ENCODE peak calls at places on chromosome 9, in nine cellular contexts. O is AG10803, Z is fibroblast of the aortic adventitia, J is Peyer's patch, T is body of pancreas, P is adrenal gland, A is pancreas, F is fibroblast of pulmonary artery, K is psoas muscle. G is an unnamed sample.

GRCh38 chr9:5578698-5579085 is 50.2 kb upstream of the RIC1 start:
- DNase-seq in F (no peak), P (no peak), K (no peak), T (no peak), A (no peak), Z (no peak), J (no peak), O (no peak), G (no peak)

GRCh38 chr9:128121924-128122808 is 5.4 kb downstream of the PTGES2 start:
- DNase-seq in O (no peak), F (no peak), J (peak; percentile 42), A (peak; percentile 55), T (no peak), Z (no peak), K (peak; percentile 46), P (no peak), G (no peak)

GRCh38 chr9:114110180-114110579 is 11.1 kb upstream of the KIF12 start:
- DNase-seq in P (no peak), Z (peak; percentile 72), J (no peak), A (no peak), O (peak; percentile 91), K (no peak), F (peak; percentile 67), T (no peak), G (peak; percentile 88)

GRCh38 chr9:97526895-97527575 is 25.6 kb downstream of the TMOD1 start:
- DNase-seq in P (peak; percentile 50), O (no peak), F (no peak), Z (no peak), A (no peak), T (no peak), J (no peak), K (no peak), G (no peak)

GRCh38 chr9:98491778-98492177 is 217.0 kb downstream of the GABBR2 start:
- DNase-seq in Z (peak; percentile 73), P (peak; percentile 18), T (no peak), J (no peak), O (peak; percentile 76), A (no peak), F (peak; percentile 70), K (no peak), G (peak; percentile 61)

GRCh38 chr9:93903886-93904648 is 51.1 kb downstream of the BARX1 start:
- DNase-seq in P (no peak), O (no peak), A (peak; percentile 46), K (peak; percentile 13), T (no peak), J (peak; percentile 18), F (no peak), Z (no peak), G (no peak)

GRCh38 chr9:98536542-98537173 is 172.1 kb downstream of the GABBR2 start:
- DNase-seq in Z (no peak), P (no peak), T (peak; percentile 49), J (no peak), F (no peak), K (no peak), A (no peak), O (no peak), G (no peak)

GRCh38 chr9:113863345-113863744 is 12.8 kb upstream of the ZNF618 start:
- DNase-seq in P (no peak), A (no peak), T (no peak), K (no peak), F (no peak), Z (no peak), J (no peak), O (no peak), G (no peak)

GRCh38 chr9:93306081-93306480 is 122.1 kb downstream of the WNK2 start:
- DNase-seq in A (no peak), Z (no peak), T (no peak), P (no peak), K (no peak), O (no peak), J (no peak), F (no peak), G (no peak)

GRCh38 chr9:120886490-120886967 is 9.5 kb upstream of the PHF19 start:
- DNase-seq in O (peak; percentile 80), A (no peak), P (no peak), Z (peak; percentile 91), K (peak; percentile 76), J (no peak), T (no peak), F (no peak), G (peak; percentile 93)

GRCh38 chr9:79266986-79267385 is 304.8 kb upstream of the TLE4 start:
- DNase-seq in F (no peak), O (peak; percentile 15), T (no peak), P (no peak), Z (no peak), J (no peak), A (no peak), K (no peak), G (no peak)

GRCh38 chr9:79264511-79265448 is 307.0 kb upstream of the TLE4 start:
- DNase-seq in A (no peak), O (peak; percentile 62), J (no peak), K (no peak), Z (no peak), T (no peak), F (no peak), P (no peak), G (no peak)

GRCh38 chr9:79263666-79264460 is 307.9 kb upstream of the TLE4 start:
- DNase-seq in F (no peak), Z (peak; percentile 1), J (no peak), P (peak; percentile 55), O (peak; percentile 65), K (no peak), A (no peak), T (peak; percentile 28), G (no peak)
- H3K4me3 ChIP-seq in F (no peak overlapping the region), Z (no peak overlapping the region), J (no peak overlapping the region), P (no peak overlapping the region), O (no peak overlapping the region), K (no peak overlapping the region), A (no peak overlapping the region), T (no peak overlapping the region), G (no peak overlapping the region)

GRCh38 chr9:130173462-130173876 is 1.3 kb downstream of the NCS1 start:
- DNase-seq in F (peak; percentile 22), J (no peak), P (no peak), T (no peak), K (no peak), O (no peak), A (no peak), Z (no peak), G (peak; percentile 25)
- TF ChIP-seq CTCF in F (no peak), J (no peak), P (no peak), T (no peak), K (no peak), O (no peak), A (no peak), Z (no peak), G (no peak)

GRCh38 chr9:83625120-83625710 is 2.3 kb downstream of the IDNK start:
- DNase-seq in A (no peak), P (no peak), T (no peak), F (no peak), Z (no peak), O (no peak), J (no peak), K (no peak), G (peak; percentile 23)

GRCh38 chr9:83622433-83622813 is 520 bp upstream of the IDNK start:
- DNase-seq in J (no peak), Z (no peak), A (peak; percentile 57), O (no peak), F (no peak), P (no peak), T (no peak), K (no peak), G (no peak)

GRCh38 chr9:83620841-83621636 is 1.9 kb upstream of the IDNK start:
- DNase-seq in K (no peak), T (peak; percentile 63), A (peak; percentile 61), P (peak; percentile 72), O (peak; percentile 48), J (peak; percentile 65), F (peak; percentile 69), Z (peak; percentile 66), G (peak; percentile 59)

GRCh38 chr9:83623634-83623991 is 670 bp downstream of the IDNK start:
- DNase-seq in J (no peak), T (no peak), F (no peak), P (no peak), K (no peak), Z (peak; percentile 38), O (no peak), A (no peak), G (no peak)

GRCh38 chr9:83622814-83623633 is at the start of gene IDNK:
- DNase-seq in A (peak; percentile 84), Z (peak; percentile 50), F (peak; percentile 36), P (peak; percentile 72), K (peak; percentile 77), T (peak; percentile 71), O (peak; percentile 50), J (peak; percentile 87), G (peak; percentile 49)
- H3K4me3 ChIP-seq in A (peak within 1 kb of the TSS; percentile 81), Z (peak within 1 kb of the TSS; percentile 71), F (peak within 1 kb of the TSS; percentile 68), P (peak within 1 kb of the TSS; percentile 99), K (peak within 1 kb of the TSS; percentile 88), T (peak within 1 kb of the TSS; percentile 68), O (peak within 1 kb of the TSS; percentile 66), J (peak within 1 kb of the TSS; percentile 63), G (peak within 1 kb of the TSS; percentile 59)

DNA sequence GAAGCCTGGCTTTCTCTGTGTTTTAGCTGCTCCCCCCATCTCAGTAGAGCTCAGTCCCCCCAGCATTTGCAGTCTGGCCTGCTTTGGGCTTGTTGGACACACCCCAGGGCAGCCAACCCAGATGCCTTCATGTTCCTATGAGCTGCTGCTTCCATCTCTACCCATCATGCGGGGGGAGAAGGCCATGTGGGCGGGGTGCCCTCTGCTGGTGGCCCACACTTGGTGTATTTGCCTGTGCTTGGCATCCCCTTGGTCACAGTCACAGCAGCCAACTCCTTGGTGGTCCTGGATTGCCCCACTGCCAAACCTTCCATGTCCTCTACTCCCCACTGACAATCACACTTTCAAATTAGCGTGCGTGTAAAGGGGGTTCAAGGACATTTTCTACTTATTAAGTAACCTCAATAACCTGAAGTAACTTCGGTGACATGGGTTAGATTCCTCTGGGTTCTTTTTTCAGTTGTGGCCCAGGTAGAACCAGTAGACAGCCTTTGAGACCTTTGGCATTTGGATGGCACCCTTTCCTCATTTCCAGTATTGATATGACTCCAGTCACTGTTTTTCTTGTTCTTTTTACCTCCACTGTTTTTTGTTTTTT is 42.8 kb downstream of the SNX30 start:
- DNase-seq in F (peak; percentile 73), P (peak; percentile 83), O (peak; percentile 70), A (peak; percentile 84), K (peak; percentile 85), J (peak; percentile 82), T (peak; percentile 76), Z (peak; percentile 66), G (peak; percentile 68)
- TF ChIP-seq CTCF in F (peak; percentile 84), P (peak; percentile 65), O (peak; percentile 82), A (peak; percentile 38), K (peak; percentile 69), J (peak; percentile 73), T (peak; percentile 64), Z (peak; percentile 78), G (peak; percentile 86)